ENCODE peak calls at places on chromosomes 16 and 17, in four cellular contexts. One of them, this sample, is unnamed.

GRCh38 chr17:57563968-57564367 is 181.1 kb downstream of the CCDC182 start:
- DNase-seq in PC-3: no peak
- DNase-seq in upper lobe of left lung: no peak
- DNase-seq in right lobe of liver: no peak
- DNase-seq in this sample: peak

GRCh38 chr17:54754560-54754959 is 146.1 kb upstream of the TOM1L1 start:
- DNase-seq in PC-3: no peak
- DNase-seq in right lobe of liver: peak
- DNase-seq in upper lobe of left lung: no peak
- DNase-seq in this sample: no peak

GRCh38 chr17:50471009-50471905 is 2.6 kb upstream of the CHAD start:
- DNase-seq in PC-3: no peak
- DNase-seq in upper lobe of left lung: no peak
- DNase-seq in right lobe of liver: no peak
- DNase-seq in this sample: no peak

GRCh38 chr16:47019563-47019962 is 46.1 kb upstream of the DNAJA2 start:
- DNase-seq in PC-3: peak
- DNase-seq in upper lobe of left lung: no peak
- DNase-seq in right lobe of liver: no peak
- DNase-seq in this sample: no peak

GRCh38 chr16:35750701-35751104 is 2291.3 kb downstream of the TP53TG3F start:
- DNase-seq in PC-3: no peak
- DNase-seq in upper lobe of left lung: no peak
- DNase-seq in right lobe of liver: no peak
- DNase-seq in this sample: no peak

GRCh38 chr17:8082312-8082711 is 5.2 kb downstream of the ALOX12B start:
- DNase-seq in upper lobe of left lung: no peak
- DNase-seq in right lobe of liver: no peak
- DNase-seq in PC-3: no peak
- DNase-seq in this sample: no peak

GRCh38 chr17:74859439-74860228 is at the start of gene GRIN2C:
- DNase-seq in right lobe of liver: no peak
- DNase-seq in upper lobe of left lung: no peak
- DNase-seq in PC-3: no peak
- DNase-seq in this sample: no peak

GRCh38 chr17:82496529-82497434 is 22.8 kb upstream of the FOXK2 start:
- DNase-seq in right lobe of liver: peak
- DNase-seq in PC-3: peak
- DNase-seq in upper lobe of left lung: peak
- DNase-seq in this sample: peak

GRCh38 chr16:20675488-20676267 is 21.8 kb downstream of the ACSM1 start:
- DNase-seq in right lobe of liver: peak
- DNase-seq in upper lobe of left lung: peak
- DNase-seq in PC-3: peak
- DNase-seq in this sample: no peak

GRCh38 chr16:12901597-12902436 is at the start of gene SHISA9:
- DNase-seq in upper lobe of left lung: no peak
- DNase-seq in right lobe of liver: no peak
- DNase-seq in PC-3: no peak
- DNase-seq in this sample: peak

GRCh38 chr16:83002351-83003334 is 375.9 kb downstream of the CDH13 start:
- DNase-seq in upper lobe of left lung: no peak
- DNase-seq in PC-3: no peak
- DNase-seq in right lobe of liver: no peak
- DNase-seq in this sample: no peak

GRCh38 chr17:31629696-31630470 is 229.2 kb downstream of the COPRS start:
- DNase-seq in upper lobe of left lung: no peak
- DNase-seq in right lobe of liver: no peak
- DNase-seq in PC-3: no peak
- DNase-seq in this sample: no peak

GRCh38 chr17:3963214-3964201 is 729 bp downstream of the ATP2A3 start:
- DNase-seq in right lobe of liver: no peak
- DNase-seq in upper lobe of left lung: peak
- DNase-seq in PC-3: no peak
- DNase-seq in this sample: no peak

GRCh38 chr16:46673320-46674013 is 15.5 kb downstream of the VPS35 start:
- DNase-seq in upper lobe of left lung: peak
- DNase-seq in PC-3: peak
- DNase-seq in right lobe of liver: peak
- DNase-seq in this sample: no peak

GRCh38 chr17:61997649-61998048 is 67.4 kb downstream of the MED13 start:
- DNase-seq in right lobe of liver: no peak
- DNase-seq in upper lobe of left lung: no peak
- DNase-seq in PC-3: peak
- DNase-seq in this sample: no peak

GRCh38 chr17:63478814-63479494 is 2.1 kb downstream of the ACE start:
- DNase-seq in right lobe of liver: peak
- DNase-seq in upper lobe of left lung: peak
- DNase-seq in PC-3: peak
- DNase-seq in this sample: peak

GRCh38 chr16:81600275-81600674 is 155.7 kb downstream of the CMIP start:
- DNase-seq in upper lobe of left lung: no peak
- DNase-seq in PC-3: peak
- DNase-seq in right lobe of liver: no peak
- DNase-seq in this sample: no peak

GRCh38 chr17:28379814-28380571 is 8.5 kb downstream of the SARM1 start:
- DNase-seq in PC-3: peak
- DNase-seq in upper lobe of left lung: no peak
- DNase-seq in right lobe of liver: no peak
- DNase-seq in this sample: no peak

GRCh38 chr17:64269687-64270649 is 6.9 kb upstream of the TEX2 start:
- DNase-seq in PC-3: no peak
- DNase-seq in upper lobe of left lung: peak
- DNase-seq in right lobe of liver: no peak
- DNase-seq in this sample: peak

GRCh38 chr17:36825113-36825955 is 111.9 kb upstream of the LHX1 start:
- DNase-seq in upper lobe of left lung: no peak
- DNase-seq in PC-3: no peak
- DNase-seq in right lobe of liver: no peak
- DNase-seq in this sample: no peak

GRCh38 chr16:14111713-14112538 is 40.8 kb downstream of the MRTFB start:
- DNase-seq in right lobe of liver: peak
- DNase-seq in PC-3: peak
- DNase-seq in upper lobe of left lung: peak
- DNase-seq in this sample: no peak

GRCh38 chr16:66099261-66099660 is 267.2 kb upstream of the CDH5 start:
- DNase-seq in right lobe of liver: no peak
- DNase-seq in PC-3: no peak
- DNase-seq in upper lobe of left lung: no peak
- DNase-seq in this sample: no peak

GRCh38 chr17:60857521-60857920 is 179.9 kb downstream of the BCAS3 start:
- DNase-seq in PC-3: no peak
- DNase-seq in upper lobe of left lung: no peak
- DNase-seq in right lobe of liver: no peak
- DNase-seq in this sample: peak

GRCh38 chr17:47687748-47688147 is 6.2 kb upstream of the TBKBP1 start:
- DNase-seq in upper lobe of left lung: no peak
- DNase-seq in right lobe of liver: no peak
- DNase-seq in PC-3: no peak
- DNase-seq in this sample: no peak

GRCh38 chr16:84144301-84144858 is 597 bp downstream of the HSDL1 start:
- DNase-seq in PC-3: peak
- DNase-seq in right lobe of liver: peak
- DNase-seq in upper lobe of left lung: peak
- DNase-seq in this sample: no peak
- TF ChIP-seq CTCF in PC-3: peak
- TF ChIP-seq CTCF in right lobe of liver: no peak
- TF ChIP-seq CTCF in upper lobe of left lung: no peak
- TF ChIP-seq CTCF in this sample: peak

GRCh38 chr17:17414316-17414937 is 62.4 kb upstream of the MED9 start:
- DNase-seq in right lobe of liver: no peak
- DNase-seq in upper lobe of left lung: no peak
- DNase-seq in PC-3: peak
- DNase-seq in this sample: peak
- H3K27ac ChIP-seq in right lobe of liver: no peak
- H3K27ac ChIP-seq in upper lobe of left lung: no peak
- H3K27ac ChIP-seq in PC-3: peak
- H3K27ac ChIP-seq in this sample: peak

GRCh38 chr16:521381-522210 is 5.9 kb upstream of the CAPN15 start:
- DNase-seq in upper lobe of left lung: no peak
- DNase-seq in right lobe of liver: no peak
- DNase-seq in PC-3: no peak
- DNase-seq in this sample: no peak
- TF ChIP-seq CTCF in upper lobe of left lung: no peak
- TF ChIP-seq CTCF in right lobe of liver: no peak
- TF ChIP-seq CTCF in PC-3: peak
- TF ChIP-seq CTCF in this sample: no peak

DNA sequence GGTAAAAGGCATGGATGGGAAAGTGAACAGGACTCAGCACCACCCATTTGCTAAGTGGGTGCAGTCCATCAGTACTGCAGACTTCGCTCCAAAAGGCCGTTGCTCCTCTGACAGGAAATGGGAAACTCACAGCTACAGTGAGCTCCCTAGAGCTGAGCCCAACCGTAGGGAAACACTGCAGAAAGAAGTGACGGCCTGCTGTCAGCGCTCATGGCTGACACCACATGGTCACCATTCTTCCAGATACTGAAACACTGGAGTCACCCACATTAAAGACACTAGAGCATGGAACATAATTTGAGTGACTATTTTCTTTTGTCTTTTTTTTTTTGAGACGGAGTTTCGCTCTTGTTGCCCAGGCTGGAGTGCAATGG is 31.9 kb downstream of the UBE2O start:
- DNase-seq in PC-3: no peak
- DNase-seq in right lobe of liver: no peak
- DNase-seq in upper lobe of left lung: no peak
- DNase-seq in this sample: no peak
- H3K27ac ChIP-seq in PC-3: no peak
- H3K27ac ChIP-seq in right lobe of liver: no peak
- H3K27ac ChIP-seq in upper lobe of left lung: no peak
- H3K27ac ChIP-seq in this sample: peak

DNA sequence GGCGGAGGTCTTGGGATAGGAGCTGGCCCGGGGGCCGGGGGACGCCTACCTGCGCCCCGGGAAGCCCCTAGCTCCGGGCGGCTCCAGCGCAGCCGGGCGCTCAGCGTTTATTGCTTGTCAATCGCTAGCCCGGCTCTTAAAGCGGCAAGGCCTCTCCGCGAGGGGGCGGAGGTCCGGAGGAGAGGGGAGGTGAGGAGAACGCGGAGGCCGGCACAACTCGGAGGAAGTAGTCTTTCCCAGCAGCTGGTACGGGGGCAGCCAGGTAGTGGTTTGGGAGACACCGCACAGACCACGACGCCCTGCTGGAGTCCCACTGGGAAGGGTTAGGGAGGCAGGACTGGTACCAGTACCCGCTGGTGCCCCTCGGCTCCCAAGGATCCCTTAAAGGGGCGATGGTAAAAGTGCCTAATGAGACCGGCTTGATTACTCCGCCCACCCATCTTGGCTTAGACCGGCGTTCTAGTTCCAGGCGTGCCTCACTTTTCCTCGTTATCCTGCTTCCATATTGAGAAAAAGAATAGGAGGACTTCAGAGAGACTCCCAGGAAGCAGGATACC is at the start of gene MPP2:
- DNase-seq in PC-3: peak
- DNase-seq in right lobe of liver: no peak
- DNase-seq in upper lobe of left lung: peak
- DNase-seq in this sample: peak
- TF ChIP-seq CTCF in PC-3: no peak
- TF ChIP-seq CTCF in right lobe of liver: no peak
- TF ChIP-seq CTCF in upper lobe of left lung: no peak
- TF ChIP-seq CTCF in this sample: peak

GRCh38 chr16:15621456-15621855 is 21.5 kb downstream of the MARF1 start:
- DNase-seq in upper lobe of left lung: no peak
- DNase-seq in right lobe of liver: no peak
- DNase-seq in PC-3: no peak
- DNase-seq in this sample: no peak
- H3K27ac ChIP-seq in upper lobe of left lung: no peak
- H3K27ac ChIP-seq in right lobe of liver: no peak
- H3K27ac ChIP-seq in PC-3: no peak
- H3K27ac ChIP-seq in this sample: no peak

GRCh38 chr17:55817273-55817709 is 66.4 kb downstream of the PCTP start:
- DNase-seq in right lobe of liver: no peak
- DNase-seq in upper lobe of left lung: no peak
- DNase-seq in PC-3: no peak
- DNase-seq in this sample: no peak
- TF ChIP-seq CTCF in right lobe of liver: no peak
- TF ChIP-seq CTCF in upper lobe of left lung: no peak
- TF ChIP-seq CTCF in PC-3: no peak
- TF ChIP-seq CTCF in this sample: no peak

DNA sequence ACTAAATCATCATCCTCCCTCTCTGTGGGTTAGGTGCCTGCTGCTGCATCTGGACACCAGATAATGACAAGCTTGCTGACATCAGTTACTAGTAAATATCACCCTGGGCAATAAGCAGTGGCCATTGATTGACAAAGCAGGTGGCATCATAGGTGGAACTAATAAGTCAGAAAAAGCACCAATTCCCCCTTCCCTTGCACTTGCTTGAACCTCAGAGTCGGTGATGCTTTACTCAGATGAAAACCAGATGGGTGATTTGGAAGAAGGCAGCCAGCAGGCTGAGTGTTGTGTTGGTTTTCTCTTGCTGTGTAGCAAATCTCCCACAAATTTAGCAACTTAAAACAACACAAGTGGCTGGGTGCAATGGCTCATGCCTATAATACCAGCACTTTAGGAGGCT is 146.9 kb upstream of the NOL11 start:
- DNase-seq in right lobe of liver: no peak
- DNase-seq in upper lobe of left lung: no peak
- DNase-seq in PC-3: no peak
- DNase-seq in this sample: no peak
- H3K27ac ChIP-seq in right lobe of liver: no peak
- H3K27ac ChIP-seq in upper lobe of left lung: no peak
- H3K27ac ChIP-seq in PC-3: no peak
- H3K27ac ChIP-seq in this sample: no peak

DNA sequence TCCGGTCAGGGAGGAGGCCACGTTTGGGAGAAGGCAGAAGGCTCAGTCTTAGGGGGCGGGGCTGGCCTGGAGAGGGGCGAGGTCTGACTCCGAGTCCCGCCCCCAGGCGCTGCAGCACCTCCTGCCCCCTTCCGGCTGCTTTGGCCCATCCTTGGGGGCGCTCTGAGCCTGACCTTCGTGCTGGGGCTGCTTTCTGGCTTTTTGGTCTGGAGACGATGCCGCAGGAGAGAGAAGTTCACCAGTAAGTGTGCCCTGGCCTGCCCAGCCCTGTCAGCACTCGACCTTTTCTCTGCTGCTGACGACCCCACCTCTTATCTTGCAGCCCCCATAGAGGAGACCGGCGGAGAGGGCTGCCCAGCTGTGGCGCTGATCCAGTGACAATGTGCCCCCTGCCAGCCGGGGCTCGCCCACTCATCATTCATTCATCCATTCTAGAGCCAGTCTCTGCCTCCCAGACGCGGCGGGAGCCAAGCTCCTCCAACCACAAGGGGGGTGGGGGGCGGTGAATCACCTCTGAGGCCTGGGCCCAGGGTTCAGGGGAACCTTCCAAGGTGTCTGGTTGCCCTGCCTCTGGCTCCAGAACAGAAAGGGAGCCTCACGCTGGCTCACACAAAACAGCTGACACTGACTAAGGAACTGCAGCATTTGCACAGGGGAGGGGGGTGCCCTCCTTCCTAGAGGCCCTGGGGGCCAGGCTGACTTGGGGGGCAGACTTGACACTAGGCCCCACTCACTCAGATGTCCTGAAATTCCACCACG is 1.5 kb downstream of the TNFRSF12A start:
- DNase-seq in right lobe of liver: peak
- DNase-seq in PC-3: peak
- DNase-seq in upper lobe of left lung: peak
- DNase-seq in this sample: no peak
- TF ChIP-seq CTCF in right lobe of liver: peak
- TF ChIP-seq CTCF in PC-3: no peak
- TF ChIP-seq CTCF in upper lobe of left lung: no peak
- TF ChIP-seq CTCF in this sample: no peak

GRCh38 chr16:67942200-67942509 is 1.8 kb downstream of the LCAT start:
- DNase-seq in right lobe of liver: no peak
- DNase-seq in upper lobe of left lung: no peak
- DNase-seq in PC-3: peak
- DNase-seq in this sample: peak
- H3K27ac ChIP-seq in right lobe of liver: peak
- H3K27ac ChIP-seq in upper lobe of left lung: peak
- H3K27ac ChIP-seq in PC-3: no peak
- H3K27ac ChIP-seq in this sample: peak

This sample was measured in dorsolateral prefrontal cortex.